ENCODE peak calls at places on chromosome 20, in seven cellular contexts. H is H9, W is H1, D is mesendoderm, S is IMR-90, T is mesenchymal stem cell, C is trophoblast cell. U is an unnamed sample.

GRCh38 chr20:7866279-7866678 is 74.0 kb downstream of the HAO1 start:
- DNase-seq in H (no peak), W (no peak), D (no peak), S (no peak), T (no peak), C (no peak), U (no peak)

GRCh38 chr20:45052698-45053440 is 48.1 kb downstream of the KCNS1 start:
- DNase-seq in H (no peak), W (no peak), D (no peak), S (peak), T (peak), C (no peak), U (no peak)

GRCh38 chr20:25116746-25117457 is 35.0 kb upstream of the VSX1 start:
- DNase-seq in H (no peak), W (peak), D (no peak), S (no peak), T (no peak), C (no peak), U (no peak)

GRCh38 chr20:4090756-4091331 is 75.5 kb upstream of the RNF24 start:
- DNase-seq in H (no peak), W (peak), D (peak), S (peak), T (peak), C (peak), U (no peak)

GRCh38 chr20:40651121-40651520 is 37.9 kb downstream of the MAFB start:
- DNase-seq in H (no peak), W (no peak), D (no peak), S (peak), T (peak), C (peak), U (no peak)

GRCh38 chr20:18754030-18754659 is 59.4 kb upstream of the SCP2D1 start:
- DNase-seq in H (no peak), W (no peak), D (no peak), S (peak), T (no peak), C (no peak), U (no peak)

GRCh38 chr20:45495438-45495985 is 19.9 kb downstream of the SPINT3 start:
- DNase-seq in H (no peak), W (no peak), D (no peak), S (no peak), T (no peak), C (no peak), U (no peak)

GRCh38 chr20:20711413-20711812 is 1.0 kb downstream of the RALGAPA2 start:
- DNase-seq in H (no peak), W (no peak), D (peak), S (no peak), T (no peak), C (no peak), U (no peak)

GRCh38 chr20:62466071-62466760 is 9.6 kb downstream of the GATA5 start:
- DNase-seq in H (no peak), W (no peak), D (no peak), S (no peak), T (no peak), C (no peak), U (no peak)

GRCh38 chr20:20765696-20766095 is 53.3 kb upstream of the RALGAPA2 start:
- DNase-seq in H (no peak), W (no peak), D (no peak), S (no peak), T (no peak), C (no peak), U (no peak)

GRCh38 chr20:3857405-3857804 is 10.8 kb downstream of the MAVS start:
- DNase-seq in H (no peak), W (no peak), D (no peak), S (no peak), T (no peak), C (no peak), U (no peak)

GRCh38 chr20:6767536-6768227 is at the start of gene BMP2:
- DNase-seq in H (peak), W (peak), D (peak), S (peak), T (peak), C (no peak), U (peak)

GRCh38 chr20:48275325-48275724 is 490.0 kb upstream of the SULF2 start:
- DNase-seq in H (no peak), W (no peak), D (no peak), S (no peak), T (peak), C (no peak), U (no peak)

GRCh38 chr20:31710423-31711250 is 12.0 kb downstream of the BCL2L1 start:
- DNase-seq in H (no peak), W (no peak), D (no peak), S (no peak), T (no peak), C (no peak), U (no peak)

GRCh38 chr20:18702736-18703135 is 110.8 kb upstream of the SCP2D1 start:
- DNase-seq in H (no peak), W (no peak), D (no peak), S (no peak), T (no peak), C (no peak), U (no peak)

GRCh38 chr20:40749985-40750506 is 61.0 kb upstream of the MAFB start:
- DNase-seq in H (no peak), W (no peak), D (no peak), S (no peak), T (peak), C (no peak), U (no peak)

GRCh38 chr20:46770330-46771194 is 61.1 kb downstream of the SLC2A10 start:
- DNase-seq in H (no peak), W (no peak), D (no peak), S (peak), T (no peak), C (no peak), U (no peak)

GRCh38 chr20:20702330-20703245 is 9.9 kb downstream of the RALGAPA2 start:
- DNase-seq in H (no peak), W (no peak), D (no peak), S (no peak), T (no peak), C (no peak), U (no peak)

GRCh38 chr20:63032861-63033634 is 26.3 kb upstream of the BHLHE23 start:
- DNase-seq in H (peak), W (peak), D (peak), S (no peak), T (no peak), C (no peak), U (no peak)

GRCh38 chr20:39019805-39020325 is 57.7 kb downstream of the DHX35 start:
- DNase-seq in H (no peak), W (no peak), D (no peak), S (no peak), T (no peak), C (no peak), U (no peak)

GRCh38 chr20:48180637-48181036 is 395.4 kb upstream of the SULF2 start:
- DNase-seq in H (no peak), W (no peak), D (no peak), S (peak), T (peak), C (no peak), U (no peak)

GRCh38 chr20:53776858-53777257 is 183.2 kb upstream of the ZNF217 start:
- DNase-seq in H (no peak), W (no peak), D (no peak), S (no peak), T (no peak), C (no peak), U (no peak)

GRCh38 chr20:15763344-15763743 is 809.9 kb downstream of the KIF16B start:
- DNase-seq in H (no peak), W (no peak), D (no peak), S (peak), T (no peak), C (no peak), U (no peak)

GRCh38 chr20:45456632-45457031 is 12.9 kb upstream of the WFDC2 start:
- DNase-seq in H (peak), W (peak), D (peak), S (no peak), T (no peak), C (peak), U (peak)

GRCh38 chr20:51277961-51278360 is 255.1 kb upstream of the KCNG1 start:
- DNase-seq in H (no peak), W (no peak), D (no peak), S (no peak), T (no peak), C (no peak), U (no peak)

GRCh38 chr20:58002901-58003300 is 225.6 kb downstream of the ANKRD60 start:
- DNase-seq in H (no peak), W (no peak), D (no peak), S (no peak), T (no peak), C (no peak), U (no peak)

GRCh38 chr20:10489853-10490627 is 54.9 kb downstream of the SLX4IP start:
- DNase-seq in H (no peak), W (no peak), D (no peak), S (no peak), T (no peak), C (no peak), U (no peak)

GRCh38 chr20:10490706-10491105 is 55.6 kb downstream of the SLX4IP start:
- DNase-seq in H (peak), W (no peak), D (peak), S (peak), T (no peak), C (no peak), U (no peak)

GRCh38 chr20:10492844-10493243 is 57.7 kb downstream of the SLX4IP start:
- DNase-seq in H (no peak), W (no peak), D (peak), S (no peak), T (no peak), C (no peak), U (no peak)

GRCh38 chr20:10495173-10495572 is 60.1 kb downstream of the SLX4IP start:
- DNase-seq in H (no peak), W (no peak), D (no peak), S (no peak), T (no peak), C (no peak), U (no peak)

GRCh38 chr20:10492065-10492464 is 57.0 kb downstream of the SLX4IP start:
- DNase-seq in H (no peak), W (no peak), D (no peak), S (peak), T (peak), C (no peak), U (no peak)
- H2AK5ac ChIP-seq in H (no peak), W (no peak), D (no peak), S (no peak), T (no peak), C (no peak), U (no peak)

GRCh38 chr20:33650753-33651561 is 11.2 kb upstream of the C20orf144 start:
- DNase-seq in H (no peak), W (no peak), D (no peak), S (no peak), T (no peak), C (peak), U (no peak)
- H3K27ac ChIP-seq in H (no peak), W (no peak), D (no peak), S (no peak), T (no peak), C (no peak), U (no peak)

DNA sequence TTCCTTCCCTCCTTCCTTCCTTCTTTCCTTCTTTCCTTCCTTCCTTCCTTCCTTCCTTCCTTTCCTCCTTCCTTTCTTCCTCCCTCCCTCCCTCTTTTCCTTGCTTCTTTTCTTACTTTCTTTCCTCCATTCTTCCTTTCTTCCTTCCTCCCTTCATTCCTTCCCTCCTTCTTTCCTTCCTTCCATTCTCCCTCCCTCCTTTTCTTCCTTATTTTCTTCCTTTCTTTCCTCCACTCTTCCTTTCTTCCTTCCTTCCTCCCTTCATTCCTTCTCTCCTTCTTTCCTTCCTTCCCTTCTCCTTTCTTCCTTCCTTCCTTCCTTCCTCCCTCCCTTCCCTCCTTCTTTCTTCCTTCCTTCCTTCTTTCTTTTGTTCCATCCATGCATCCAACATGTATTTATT is 35.1 kb upstream of the EDN3 start:
- DNase-seq in H (no peak), W (no peak), D (no peak), S (no peak), T (no peak), C (no peak), U (no peak)
- H2AK5ac ChIP-seq in H (no peak), W (no peak), D (no peak), S (no peak), T (no peak), C (no peak), U (no peak)

GRCh38 chr20:35303382-35303734 is 11.1 kb upstream of the FAM83C start:
- DNase-seq in H (no peak), W (no peak), D (no peak), S (no peak), T (no peak), C (no peak), U (no peak)
- H3K27ac ChIP-seq in H (no peak), W (no peak), D (no peak), S (peak), T (peak), C (no peak), U (no peak)

GRCh38 chr20:49969946-49970345 is 12.8 kb upstream of the SNAI1 start:
- DNase-seq in H (no peak), W (no peak), D (peak), S (no peak), T (no peak), C (peak), U (no peak)
- H2AK5ac ChIP-seq in H (no peak), W (no peak), D (no peak), S (peak), T (no peak), C (no peak), U (no peak)

DNA sequence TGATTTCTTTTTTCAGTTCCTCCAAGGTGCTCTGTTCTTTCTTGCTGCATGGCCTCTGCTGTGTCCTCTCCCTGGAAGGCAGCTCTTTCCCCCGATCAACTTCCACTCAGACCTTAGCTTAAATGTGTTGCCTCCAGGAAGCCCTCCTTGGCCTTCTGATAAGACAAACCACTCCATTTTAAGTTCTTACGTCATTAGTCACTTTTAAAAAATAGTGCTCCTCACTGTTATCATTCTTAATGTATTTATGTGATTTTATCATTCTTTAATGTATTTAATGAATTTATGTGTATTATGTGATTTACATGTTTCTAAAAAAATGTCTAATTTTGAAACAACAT is 12.2 kb upstream of the MANBAL start:
- DNase-seq in H (no peak), W (no peak), D (no peak), S (no peak), T (no peak), C (no peak), U (no peak)
- H3K27ac ChIP-seq in H (no peak), W (no peak), D (no peak), S (peak), T (no peak), C (peak), U (no peak)

DNA sequence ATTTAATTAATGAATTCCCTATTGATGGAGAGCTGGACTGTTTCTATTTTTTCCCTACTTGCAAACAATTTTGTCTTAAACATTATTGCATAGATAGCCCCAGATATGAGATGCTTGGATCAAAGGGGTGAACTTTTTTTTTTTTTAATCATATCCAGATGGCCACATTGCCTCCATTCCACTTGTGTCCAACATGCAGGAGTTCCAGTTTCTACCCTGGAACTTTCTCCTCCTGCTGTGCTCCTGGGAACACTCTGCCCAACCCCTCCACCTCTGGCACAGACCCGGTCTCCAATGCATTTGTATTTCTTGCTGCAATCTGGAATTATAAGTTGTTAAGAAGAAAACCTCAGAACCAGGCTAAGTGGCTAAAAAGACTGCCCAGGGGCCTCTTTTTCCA is 44.6 kb downstream of the PDYN start:
- DNase-seq in H (no peak), W (no peak), D (no peak), S (no peak), T (no peak), C (no peak), U (no peak)
- H2AK5ac ChIP-seq in H (no peak), W (no peak), D (no peak), S (no peak), T (no peak), C (no peak), U (no peak)

U was measured in neuronal stem cell.